ENCODE peak calls at places on chromosomes 12 and 14, in eight cellular contexts. O is stimulated activated CD4-positive, alpha-beta T cell treated with anti-CD3 and anti-CD28 coated beads, Interleukin-1b, Interleukin-23, amount 100 ng/mL, for 1 hour; Y is H54; N is amygdala; W is AG04449; I is PC-3; G is frontal cortex; Z is fibroblast of mammary gland. C is an unnamed sample.

GRCh38 chr14:105913221-105913620 is 386.8 kb downstream of the TMEM121 start:
- DNase-seq in O (no peak), Y (no peak), N (no peak), W (no peak), I (no peak), G (no peak), Z (no peak), C (no peak)

GRCh38 chr14:64364907-64365306 is 23.2 kb upstream of the MTHFD1 start:
- DNase-seq in O (no peak), Y (peak), N (no peak), W (no peak), I (peak), G (no peak), Z (peak), C (no peak)

GRCh38 chr14:53953828-53954550 is 2.6 kb downstream of the BMP4 start:
- DNase-seq in O (no peak), Y (peak), N (no peak), W (no peak), I (peak), G (no peak), Z (peak), C (no peak)

GRCh38 chr12:51984657-51985056 is 22.1 kb upstream of the TAMALIN start:
- DNase-seq in O (no peak), Y (no peak), N (no peak), W (no peak), I (no peak), G (no peak), Z (no peak), C (no peak)

GRCh38 chr12:88868062-88868461 is 287.8 kb upstream of the KITLG start:
- DNase-seq in O (no peak), Y (no peak), N (no peak), W (no peak), I (no peak), G (no peak), Z (peak), C (no peak)

GRCh38 chr12:57983150-57983857 is 41.9 kb downstream of the ATP23 start:
- DNase-seq in O (no peak), Y (no peak), N (no peak), W (peak), I (peak), G (no peak), Z (peak), C (peak)

GRCh38 chr12:6552140-6552551 is 3.7 kb downstream of the IFFO1 start:
- DNase-seq in O (no peak), Y (no peak), N (no peak), W (no peak), I (no peak), G (no peak), Z (no peak), C (no peak)

GRCh38 chr12:80213246-80213645 is 113.9 kb downstream of the OTOGL start:
- DNase-seq in O (no peak), Y (no peak), N (no peak), W (no peak), I (no peak), G (no peak), Z (no peak), C (no peak)

GRCh38 chr14:33576014-33576413 is 374.9 kb downstream of the EGLN3 start:
- DNase-seq in O (no peak), Y (no peak), N (no peak), W (no peak), I (no peak), G (no peak), Z (no peak), C (no peak)

C was measured in SJSA1.